ENCODE peak calls at places on chromosomes 16 and 17, in nine cellular contexts. One of them, this sample, is unnamed.

GRCh38 chr17:71699907-71700306 is 420.9 kb upstream of the SOX9 start:
- DNase-seq in stimulated activated CD8-positive, alpha-beta memory T cell treated with anti-CD3 and anti-CD28 coated beads, Interleukin-4, amount 100 ng/mL, for 48 hours: no peak
- DNase-seq in GM06990: no peak
- DNase-seq in GM23338: no peak
- DNase-seq in activated CD4-positive, alpha-beta T cell treated with anti-CD3 and anti-CD28 coated beads, Interleukin-2, amount 50 U/mL, for 1 hour: no peak
- DNase-seq in kidney tubule cell: no peak
- DNase-seq in RPMI7951: no peak
- DNase-seq in T47D: no peak
- DNase-seq in HFF-Myc: no peak
- DNase-seq in this sample: no peak

GRCh38 chr17:48432820-48433775 is 3.1 kb upstream of the SKAP1 start:
- DNase-seq in stimulated activated CD8-positive, alpha-beta memory T cell treated with anti-CD3 and anti-CD28 coated beads, Interleukin-4, amount 100 ng/mL, for 48 hours: no peak
- DNase-seq in GM06990: no peak
- DNase-seq in GM23338: no peak
- DNase-seq in activated CD4-positive, alpha-beta T cell treated with anti-CD3 and anti-CD28 coated beads, Interleukin-2, amount 50 U/mL, for 1 hour: no peak
- DNase-seq in kidney tubule cell: no peak
- DNase-seq in RPMI7951: no peak
- DNase-seq in T47D: no peak
- DNase-seq in HFF-Myc: no peak
- DNase-seq in this sample: no peak

GRCh38 chr17:1030684-1031557 is 34.0 kb downstream of the TIMM22 start:
- DNase-seq in stimulated activated CD8-positive, alpha-beta memory T cell treated with anti-CD3 and anti-CD28 coated beads, Interleukin-4, amount 100 ng/mL, for 48 hours: no peak
- DNase-seq in GM06990: no peak
- DNase-seq in GM23338: peak; percentile 63
- DNase-seq in activated CD4-positive, alpha-beta T cell treated with anti-CD3 and anti-CD28 coated beads, Interleukin-2, amount 50 U/mL, for 1 hour: no peak
- DNase-seq in kidney tubule cell: no peak
- DNase-seq in RPMI7951: no peak
- DNase-seq in T47D: no peak
- DNase-seq in HFF-Myc: no peak
- DNase-seq in this sample: no peak

GRCh38 chr17:74868251-74868907 is 4.4 kb downstream of the FDXR start:
- DNase-seq in stimulated activated CD8-positive, alpha-beta memory T cell treated with anti-CD3 and anti-CD28 coated beads, Interleukin-4, amount 100 ng/mL, for 48 hours: no peak
- DNase-seq in GM06990: no peak
- DNase-seq in GM23338: no peak
- DNase-seq in activated CD4-positive, alpha-beta T cell treated with anti-CD3 and anti-CD28 coated beads, Interleukin-2, amount 50 U/mL, for 1 hour: no peak
- DNase-seq in kidney tubule cell: no peak
- DNase-seq in RPMI7951: no peak
- DNase-seq in T47D: no peak
- DNase-seq in HFF-Myc: no peak
- DNase-seq in this sample: no peak

GRCh38 chr17:70945386-70945785 is 776.1 kb downstream of the KCNJ2 start:
- DNase-seq in stimulated activated CD8-positive, alpha-beta memory T cell treated with anti-CD3 and anti-CD28 coated beads, Interleukin-4, amount 100 ng/mL, for 48 hours: no peak
- DNase-seq in GM06990: no peak
- DNase-seq in GM23338: peak; percentile 70
- DNase-seq in activated CD4-positive, alpha-beta T cell treated with anti-CD3 and anti-CD28 coated beads, Interleukin-2, amount 50 U/mL, for 1 hour: no peak
- DNase-seq in kidney tubule cell: no peak
- DNase-seq in RPMI7951: peak; percentile 35
- DNase-seq in T47D: no peak
- DNase-seq in HFF-Myc: no peak
- DNase-seq in this sample: no peak

GRCh38 chr16:67016143-67016542 is 12.8 kb upstream of the CBFB start:
- DNase-seq in stimulated activated CD8-positive, alpha-beta memory T cell treated with anti-CD3 and anti-CD28 coated beads, Interleukin-4, amount 100 ng/mL, for 48 hours: peak; percentile 15
- DNase-seq in GM06990: no peak
- DNase-seq in GM23338: no peak
- DNase-seq in activated CD4-positive, alpha-beta T cell treated with anti-CD3 and anti-CD28 coated beads, Interleukin-2, amount 50 U/mL, for 1 hour: no peak
- DNase-seq in kidney tubule cell: no peak
- DNase-seq in RPMI7951: no peak
- DNase-seq in T47D: no peak
- DNase-seq in HFF-Myc: no peak
- DNase-seq in this sample: no peak

GRCh38 chr17:31497431-31497830 is 106.0 kb downstream of the RAB11FIP4 start:
- DNase-seq in stimulated activated CD8-positive, alpha-beta memory T cell treated with anti-CD3 and anti-CD28 coated beads, Interleukin-4, amount 100 ng/mL, for 48 hours: no peak
- DNase-seq in GM06990: no peak
- DNase-seq in GM23338: no peak
- DNase-seq in activated CD4-positive, alpha-beta T cell treated with anti-CD3 and anti-CD28 coated beads, Interleukin-2, amount 50 U/mL, for 1 hour: no peak
- DNase-seq in kidney tubule cell: no peak
- DNase-seq in RPMI7951: no peak
- DNase-seq in T47D: no peak
- DNase-seq in HFF-Myc: no peak
- DNase-seq in this sample: no peak

GRCh38 chr17:77698903-77699615 is 259.4 kb upstream of the TNRC6C start:
- DNase-seq in stimulated activated CD8-positive, alpha-beta memory T cell treated with anti-CD3 and anti-CD28 coated beads, Interleukin-4, amount 100 ng/mL, for 48 hours: no peak
- DNase-seq in GM06990: no peak
- DNase-seq in GM23338: no peak
- DNase-seq in activated CD4-positive, alpha-beta T cell treated with anti-CD3 and anti-CD28 coated beads, Interleukin-2, amount 50 U/mL, for 1 hour: no peak
- DNase-seq in kidney tubule cell: no peak
- DNase-seq in RPMI7951: no peak
- DNase-seq in T47D: no peak
- DNase-seq in HFF-Myc: no peak
- DNase-seq in this sample: no peak

GRCh38 chr17:31532161-31532515 is 140.7 kb downstream of the RAB11FIP4 start:
- DNase-seq in stimulated activated CD8-positive, alpha-beta memory T cell treated with anti-CD3 and anti-CD28 coated beads, Interleukin-4, amount 100 ng/mL, for 48 hours: no peak
- DNase-seq in GM06990: no peak
- DNase-seq in GM23338: no peak
- DNase-seq in activated CD4-positive, alpha-beta T cell treated with anti-CD3 and anti-CD28 coated beads, Interleukin-2, amount 50 U/mL, for 1 hour: no peak
- DNase-seq in kidney tubule cell: no peak
- DNase-seq in RPMI7951: no peak
- DNase-seq in T47D: no peak
- DNase-seq in HFF-Myc: no peak
- DNase-seq in this sample: no peak

GRCh38 chr17:76704799-76705198 is 6.0 kb downstream of the MXRA7 start:
- DNase-seq in stimulated activated CD8-positive, alpha-beta memory T cell treated with anti-CD3 and anti-CD28 coated beads, Interleukin-4, amount 100 ng/mL, for 48 hours: no peak
- DNase-seq in GM06990: no peak
- DNase-seq in GM23338: no peak
- DNase-seq in activated CD4-positive, alpha-beta T cell treated with anti-CD3 and anti-CD28 coated beads, Interleukin-2, amount 50 U/mL, for 1 hour: no peak
- DNase-seq in kidney tubule cell: no peak
- DNase-seq in RPMI7951: no peak
- DNase-seq in T47D: no peak
- DNase-seq in HFF-Myc: no peak
- DNase-seq in this sample: no peak

GRCh38 chr17:61461967-61462733 is 9.9 kb downstream of the TBX4 start:
- DNase-seq in stimulated activated CD8-positive, alpha-beta memory T cell treated with anti-CD3 and anti-CD28 coated beads, Interleukin-4, amount 100 ng/mL, for 48 hours: no peak
- DNase-seq in GM06990: no peak
- DNase-seq in GM23338: peak; percentile 52
- DNase-seq in activated CD4-positive, alpha-beta T cell treated with anti-CD3 and anti-CD28 coated beads, Interleukin-2, amount 50 U/mL, for 1 hour: no peak
- DNase-seq in kidney tubule cell: no peak
- DNase-seq in RPMI7951: no peak
- DNase-seq in T47D: no peak
- DNase-seq in HFF-Myc: no peak
- DNase-seq in this sample: no peak

GRCh38 chr16:81502396-81503060 is 57.9 kb downstream of the CMIP start:
- DNase-seq in stimulated activated CD8-positive, alpha-beta memory T cell treated with anti-CD3 and anti-CD28 coated beads, Interleukin-4, amount 100 ng/mL, for 48 hours: no peak
- DNase-seq in GM06990: no peak
- DNase-seq in GM23338: no peak
- DNase-seq in activated CD4-positive, alpha-beta T cell treated with anti-CD3 and anti-CD28 coated beads, Interleukin-2, amount 50 U/mL, for 1 hour: no peak
- DNase-seq in kidney tubule cell: no peak
- DNase-seq in RPMI7951: no peak
- DNase-seq in T47D: no peak
- DNase-seq in HFF-Myc: no peak
- DNase-seq in this sample: no peak

GRCh38 chr17:80882926-80883685 is 108.5 kb upstream of the CHMP6 start:
- DNase-seq in stimulated activated CD8-positive, alpha-beta memory T cell treated with anti-CD3 and anti-CD28 coated beads, Interleukin-4, amount 100 ng/mL, for 48 hours: no peak
- DNase-seq in GM06990: no peak
- DNase-seq in GM23338: no peak
- DNase-seq in activated CD4-positive, alpha-beta T cell treated with anti-CD3 and anti-CD28 coated beads, Interleukin-2, amount 50 U/mL, for 1 hour: no peak
- DNase-seq in kidney tubule cell: no peak
- DNase-seq in RPMI7951: no peak
- DNase-seq in T47D: no peak
- DNase-seq in HFF-Myc: no peak
- DNase-seq in this sample: no peak

GRCh38 chr16:88064011-88064888 is 113.0 kb downstream of the BANP start:
- DNase-seq in stimulated activated CD8-positive, alpha-beta memory T cell treated with anti-CD3 and anti-CD28 coated beads, Interleukin-4, amount 100 ng/mL, for 48 hours: no peak
- DNase-seq in GM06990: no peak
- DNase-seq in GM23338: no peak
- DNase-seq in activated CD4-positive, alpha-beta T cell treated with anti-CD3 and anti-CD28 coated beads, Interleukin-2, amount 50 U/mL, for 1 hour: no peak
- DNase-seq in kidney tubule cell: no peak
- DNase-seq in RPMI7951: no peak
- DNase-seq in T47D: no peak
- DNase-seq in HFF-Myc: no peak
- DNase-seq in this sample: no peak

GRCh38 chr17:3935140-3935542 is 18.9 kb upstream of the P2RX1 start:
- DNase-seq in stimulated activated CD8-positive, alpha-beta memory T cell treated with anti-CD3 and anti-CD28 coated beads, Interleukin-4, amount 100 ng/mL, for 48 hours: peak; percentile 44
- DNase-seq in GM06990: peak; percentile 45
- DNase-seq in GM23338: peak; percentile 93
- DNase-seq in activated CD4-positive, alpha-beta T cell treated with anti-CD3 and anti-CD28 coated beads, Interleukin-2, amount 50 U/mL, for 1 hour: peak; percentile 29
- DNase-seq in kidney tubule cell: peak; percentile 75
- DNase-seq in RPMI7951: peak; percentile 53
- DNase-seq in T47D: peak; percentile 78
- DNase-seq in HFF-Myc: no peak
- DNase-seq in this sample: peak; percentile 88

GRCh38 chr17:53227514-53227913 is 595.2 kb upstream of the KIF2B start:
- DNase-seq in stimulated activated CD8-positive, alpha-beta memory T cell treated with anti-CD3 and anti-CD28 coated beads, Interleukin-4, amount 100 ng/mL, for 48 hours: no peak
- DNase-seq in GM06990: no peak
- DNase-seq in GM23338: no peak
- DNase-seq in activated CD4-positive, alpha-beta T cell treated with anti-CD3 and anti-CD28 coated beads, Interleukin-2, amount 50 U/mL, for 1 hour: no peak
- DNase-seq in kidney tubule cell: peak; percentile 7
- DNase-seq in RPMI7951: no peak
- DNase-seq in T47D: no peak
- DNase-seq in HFF-Myc: no peak
- DNase-seq in this sample: no peak

GRCh38 chr17:4751925-4752324 is 12.2 kb upstream of the CXCL16 start:
- DNase-seq in stimulated activated CD8-positive, alpha-beta memory T cell treated with anti-CD3 and anti-CD28 coated beads, Interleukin-4, amount 100 ng/mL, for 48 hours: no peak
- DNase-seq in GM06990: no peak
- DNase-seq in GM23338: no peak
- DNase-seq in activated CD4-positive, alpha-beta T cell treated with anti-CD3 and anti-CD28 coated beads, Interleukin-2, amount 50 U/mL, for 1 hour: no peak
- DNase-seq in kidney tubule cell: no peak
- DNase-seq in RPMI7951: no peak
- DNase-seq in T47D: no peak
- DNase-seq in HFF-Myc: no peak
- DNase-seq in this sample: no peak

GRCh38 chr17:35063514-35064223 is at the start of gene RFFL:
- DNase-seq in stimulated activated CD8-positive, alpha-beta memory T cell treated with anti-CD3 and anti-CD28 coated beads, Interleukin-4, amount 100 ng/mL, for 48 hours: peak; percentile 88
- DNase-seq in GM06990: peak; percentile 84
- DNase-seq in GM23338: peak; percentile 95
- DNase-seq in activated CD4-positive, alpha-beta T cell treated with anti-CD3 and anti-CD28 coated beads, Interleukin-2, amount 50 U/mL, for 1 hour: peak; percentile 78
- DNase-seq in kidney tubule cell: peak; percentile 99
- DNase-seq in RPMI7951: peak; percentile 97
- DNase-seq in T47D: peak; percentile 71
- DNase-seq in HFF-Myc: peak; percentile 92
- DNase-seq in this sample: peak; percentile 54

GRCh38 chr17:79838541-79839274 is 532 bp downstream of the CBX4 start:
- DNase-seq in stimulated activated CD8-positive, alpha-beta memory T cell treated with anti-CD3 and anti-CD28 coated beads, Interleukin-4, amount 100 ng/mL, for 48 hours: peak; percentile 67
- DNase-seq in GM06990: peak; percentile 75
- DNase-seq in GM23338: peak; percentile 90
- DNase-seq in activated CD4-positive, alpha-beta T cell treated with anti-CD3 and anti-CD28 coated beads, Interleukin-2, amount 50 U/mL, for 1 hour: peak; percentile 43
- DNase-seq in kidney tubule cell: peak; percentile 72
- DNase-seq in RPMI7951: peak; percentile 59
- DNase-seq in T47D: no peak
- DNase-seq in HFF-Myc: no peak
- DNase-seq in this sample: no peak

GRCh38 chr16:29710227-29711219 is 31.5 kb downstream of the QPRT start:
- DNase-seq in stimulated activated CD8-positive, alpha-beta memory T cell treated with anti-CD3 and anti-CD28 coated beads, Interleukin-4, amount 100 ng/mL, for 48 hours: peak; percentile 35
- DNase-seq in GM06990: no peak
- DNase-seq in GM23338: peak; percentile 82
- DNase-seq in activated CD4-positive, alpha-beta T cell treated with anti-CD3 and anti-CD28 coated beads, Interleukin-2, amount 50 U/mL, for 1 hour: no peak
- DNase-seq in kidney tubule cell: peak; percentile 87
- DNase-seq in RPMI7951: peak; percentile 68
- DNase-seq in T47D: peak; percentile 47
- DNase-seq in HFF-Myc: peak; percentile 61
- DNase-seq in this sample: no peak

This sample was measured in 8988T.